ENCODE peak calls at places on chromosomes 3 and 15, in nine cellular contexts. Z is ascending aorta, X is esophagus muscularis mucosa, K is A549, P is pancreas, L is endodermal cell, G is tibial nerve, E is psoas muscle, V is hepatocyte. O is an unnamed sample.

GRCh38 chr3:52146811-52147210 is 7.4 kb downstream of the POC1A start:
- DNase-seq in Z (no peak), X (no peak), K (no peak), P (no peak), L (no peak), G (no peak), E (peak; percentile 44), V (no peak), O (no peak)

GRCh38 chr3:147701195-147701594 is 292.0 kb downstream of the ZIC1 start:
- DNase-seq in Z (no peak), X (no peak), K (no peak), P (no peak), L (no peak), G (no peak), E (no peak), V (no peak), O (no peak)

GRCh38 chr15:55282284-55282833 is 7.3 kb downstream of the RAB27A start:
- DNase-seq in Z (no peak), X (no peak), K (no peak), P (no peak), L (no peak), G (no peak), E (no peak), V (no peak), O (no peak)

GRCh38 chr15:25763206-25763880 is 99.8 kb downstream of the ATP10A start:
- DNase-seq in Z (no peak), X (no peak), K (peak; percentile 50), P (no peak), L (no peak), G (no peak), E (no peak), V (peak; percentile 35), O (no peak)

GRCh38 chr3:127637546-127637945 is 8.6 kb downstream of the PODXL2 start:
- DNase-seq in Z (no peak), X (no peak), K (no peak), P (no peak), L (no peak), G (no peak), E (no peak), V (no peak), O (no peak)

GRCh38 chr15:66032006-66032405 is 162.7 kb downstream of the RAB11A start:
- DNase-seq in Z (no peak), X (no peak), K (no peak), P (no peak), L (no peak), G (no peak), E (no peak), V (no peak), O (no peak)

GRCh38 chr3:65914740-65915366 is 123.9 kb downstream of the MAGI1 start:
- DNase-seq in Z (no peak), X (no peak), K (no peak), P (no peak), L (no peak), G (no peak), E (no peak), V (no peak), O (no peak)

GRCh38 chr3:10344147-10344943 is 23.4 kb upstream of the SEC13 start:
- DNase-seq in Z (no peak), X (no peak), K (peak; percentile 63), P (peak; percentile 45), L (peak; percentile 91), G (no peak), E (peak; percentile 68), V (peak; percentile 62), O (peak; percentile 77)

GRCh38 chr3:61936344-61936937 is 375.1 kb downstream of the PTPRG start:
- DNase-seq in Z (no peak), X (peak; percentile 47), K (no peak), P (peak; percentile 14), L (peak; percentile 84), G (no peak), E (no peak), V (peak; percentile 10), O (no peak)

GRCh38 chr3:48418651-48419050 is 11.2 kb downstream of the PLXNB1 start:
- DNase-seq in Z (no peak), X (no peak), K (no peak), P (no peak), L (no peak), G (no peak), E (no peak), V (no peak), O (no peak)

GRCh38 chr15:68201879-68202261 is 3.3 kb downstream of the CALML4 start:
- DNase-seq in Z (no peak), X (no peak), K (no peak), P (no peak), L (no peak), G (no peak), E (no peak), V (no peak), O (no peak)

GRCh38 chr3:65831733-65832425 is 206.8 kb downstream of the MAGI1 start:
- DNase-seq in Z (no peak), X (no peak), K (no peak), P (no peak), L (no peak), G (no peak), E (no peak), V (no peak), O (no peak)

GRCh38 chr15:74335396-74335795 is 32.0 kb downstream of the CYP11A1 start:
- DNase-seq in Z (no peak), X (no peak), K (no peak), P (no peak), L (no peak), G (no peak), E (no peak), V (no peak), O (no peak)

GRCh38 chr3:63818282-63819150 is 583 bp upstream of the C3orf49 start:
- DNase-seq in Z (no peak), X (no peak), K (peak; percentile 17), P (peak; percentile 71), L (peak; percentile 84), G (peak; percentile 50), E (no peak), V (peak; percentile 83), O (peak; percentile 44)

GRCh38 chr15:41969851-41970431 is 2.4 kb downstream of the EHD4 start:
- DNase-seq in Z (no peak), X (no peak), K (no peak), P (no peak), L (peak; percentile 46), G (no peak), E (no peak), V (no peak), O (no peak)

GRCh38 chr3:149536429-149536828 is 61.9 kb downstream of the TM4SF4 start:
- DNase-seq in Z (no peak), X (no peak), K (no peak), P (peak; percentile 72), L (peak; percentile 80), G (no peak), E (peak; percentile 74), V (peak; percentile 39), O (no peak)

GRCh38 chr3:49803464-49804140 is 541 bp downstream of the INKA1 start:
- DNase-seq in Z (no peak), X (no peak), K (no peak), P (peak; percentile 28), L (no peak), G (no peak), E (no peak), V (peak; percentile 71), O (peak; percentile 80)

GRCh38 chr15:70974004-70974832 is 81.6 kb downstream of the LRRC49 start:
- DNase-seq in Z (no peak), X (no peak), K (peak; percentile 22), P (no peak), L (no peak), G (no peak), E (no peak), V (peak; percentile 44), O (no peak)

GRCh38 chr15:79310612-79310984 is 314 bp upstream of the TMED3 start:
- DNase-seq in Z (no peak), X (peak; percentile 17), K (no peak), P (no peak), L (no peak), G (no peak), E (no peak), V (no peak), O (no peak)
- TF ChIP-seq CTCF in Z (no peak), X (no peak), K (no peak), P (no peak), L (no peak), G (no peak), E (no peak), V (no peak), O (no peak)

GRCh38 chr3:174541708-174542107 is 317.4 kb upstream of the NAALADL2 start:
- DNase-seq in Z (no peak), X (no peak), K (no peak), P (no peak), L (no peak), G (no peak), E (no peak), V (no peak), O (no peak)

GRCh38 chr3:174540536-174540935 is 318.6 kb upstream of the NAALADL2 start:
- DNase-seq in Z (no peak), X (no peak), K (no peak), P (no peak), L (no peak), G (no peak), E (no peak), V (no peak), O (no peak)

GRCh38 chr3:174536319-174536718 is 322.8 kb upstream of the NAALADL2 start:
- DNase-seq in Z (no peak), X (no peak), K (no peak), P (no peak), L (no peak), G (no peak), E (no peak), V (no peak), O (no peak)

GRCh38 chr3:174538116-174538515 is 321.0 kb upstream of the NAALADL2 start:
- DNase-seq in Z (no peak), X (no peak), K (no peak), P (no peak), L (no peak), G (no peak), E (no peak), V (no peak), O (no peak)

DNA sequence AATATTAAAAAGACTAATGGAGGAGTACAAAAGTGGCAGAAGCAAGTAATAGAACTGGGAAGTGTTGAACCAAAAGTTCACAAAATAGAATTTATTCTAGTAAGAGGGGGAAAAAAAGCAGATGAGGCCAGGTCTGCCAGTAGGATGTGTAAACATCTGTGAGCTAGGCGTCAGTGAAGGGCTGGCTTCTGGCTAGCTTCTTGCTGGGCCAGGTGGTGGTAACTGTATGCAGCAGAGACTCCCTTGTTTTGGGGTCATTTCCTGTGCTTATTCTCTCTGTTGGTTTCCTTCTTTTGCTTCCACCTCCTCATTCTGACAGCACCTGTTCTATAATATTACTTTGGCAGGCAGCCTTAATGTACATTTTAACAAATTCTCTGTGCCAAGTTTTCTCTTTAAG is 319.1 kb upstream of the NAALADL2 start:
- DNase-seq in Z (no peak), X (no peak), K (no peak), P (no peak), L (peak; percentile 82), G (no peak), E (no peak), V (no peak), O (no peak)
- H3K4me1 ChIP-seq in Z (no peaks in the 10 kb centered on the region), X (no peaks in the 10 kb centered on the region), K (no peaks in the 10 kb centered on the region), P (no peaks in the 10 kb centered on the region), L (peaks cover 3% of the 10 kb centered on the region), G (no peaks in the 10 kb centered on the region), E (no peaks in the 10 kb centered on the region), V (no peaks in the 10 kb centered on the region), O (no peaks in the 10 kb centered on the region)

GRCh38 chr15:95327661-95328060 is 1002.8 kb upstream of the NR2F2 start:
- DNase-seq in Z (no peak), X (no peak), K (no peak), P (no peak), L (no peak), G (no peak), E (no peak), V (no peak), O (no peak)
- H3K4me3 ChIP-seq in Z (peak overlapping the region; percentile 84), X (no peak overlapping the region), K (no peak overlapping the region), P (no peak overlapping the region), L (no peak overlapping the region), G (peak overlapping the region; percentile 59), E (peak overlapping the region; percentile 60), V (no peak overlapping the region), O (no peak overlapping the region)

GRCh38 chr3:170813261-170813660 is 56.7 kb downstream of the RPL22L1 start:
- DNase-seq in Z (no peak), X (no peak), K (no peak), P (no peak), L (no peak), G (no peak), E (no peak), V (no peak), O (no peak)
- TF ChIP-seq CTCF in Z (no peak), X (no peak), K (no peak), P (no peak), L (no peak), G (no peak), E (no peak), V (no peak), O (no peak)

O was measured in Peyer's patch.